ENCODE peak calls at places on chromosomes 13 and 19, in five cellular contexts. Q, Y, T, U and L are unnamed samples.

GRCh38 chr13:33490461-33491327 is 205.1 kb upstream of the STARD13 start:
- DNase-seq in Q (no peak), Y (no peak), T (no peak), U (no peak), L (peak)

GRCh38 chr13:75482070-75482819 is at the start of gene TBC1D4:
- DNase-seq in Q (peak), Y (peak), T (peak), U (peak), L (peak)

GRCh38 chr13:45331981-45332830 is 8.8 kb downstream of the TPT1 start:
- DNase-seq in Q (peak), Y (peak), T (no peak), U (peak), L (peak)

GRCh38 chr13:54241719-54242118 is 1213.1 kb downstream of the OLFM4 start:
- DNase-seq in Q (no peak), Y (no peak), T (no peak), U (no peak), L (no peak)

GRCh38 chr19:4409123-4409933 is 6.9 kb downstream of the CHAF1A start:
- DNase-seq in Q (no peak), Y (no peak), T (no peak), U (no peak), L (no peak)

GRCh38 chr19:49553451-49554271 is 25.9 kb downstream of the RCN3 start:
- DNase-seq in Q (no peak), Y (no peak), T (no peak), U (peak), L (peak)

GRCh38 chr13:24684600-24684998 is 4.4 kb downstream of the ATP12A start:
- DNase-seq in Q (no peak), Y (no peak), T (no peak), U (no peak), L (peak)

GRCh38 chr13:78020861-78021260 is 102.2 kb upstream of the EDNRB start:
- DNase-seq in Q (no peak), Y (no peak), T (no peak), U (no peak), L (no peak)

GRCh38 chr13:36736119-36736726 is 62.4 kb downstream of the SERTM1 start:
- DNase-seq in Q (no peak), Y (no peak), T (no peak), U (peak), L (peak)

GRCh38 chr19:45125975-45126493 is 33.1 kb downstream of the PPP1R37 start:
- DNase-seq in Q (peak), Y (peak), T (no peak), U (peak), L (peak)

GRCh38 chr19:4015705-4016402 is 8.3 kb downstream of the PIAS4 start:
- DNase-seq in Q (no peak), Y (no peak), T (no peak), U (no peak), L (no peak)

GRCh38 chr13:95193509-95194230 is 107.6 kb downstream of the ABCC4 start:
- DNase-seq in Q (no peak), Y (no peak), T (no peak), U (no peak), L (no peak)

GRCh38 chr19:37329686-37330085 is 41.2 kb upstream of the ZNF527 start:
- DNase-seq in Q (no peak), Y (no peak), T (no peak), U (no peak), L (peak)

GRCh38 chr19:45076029-45076850 is at the start of gene ZNF296:
- DNase-seq in Q (peak), Y (peak), T (no peak), U (peak), L (peak)

GRCh38 chr13:29472317-29472961 is 123.0 kb downstream of the SLC7A1 start:
- DNase-seq in Q (no peak), Y (peak), T (no peak), U (peak), L (peak)

GRCh38 chr13:109600078-109600477 is 186.3 kb downstream of the IRS2 start:
- DNase-seq in Q (no peak), Y (no peak), T (no peak), U (no peak), L (no peak)

GRCh38 chr19:49340069-49340864 is 5.1 kb downstream of the CD37 start:
- DNase-seq in Q (peak), Y (peak), T (peak), U (peak), L (peak)

GRCh38 chr13:35266412-35266811 is 210.1 kb downstream of the MAB21L1 start:
- DNase-seq in Q (no peak), Y (no peak), T (no peak), U (no peak), L (no peak)

GRCh38 chr13:24931450-24932217 is 164.3 kb upstream of the PABPC3 start:
- DNase-seq in Q (no peak), Y (no peak), T (no peak), U (no peak), L (no peak)

GRCh38 chr13:21674271-21675009 is 3.6 kb downstream of the FGF9 start:
- DNase-seq in Q (peak), Y (no peak), T (no peak), U (no peak), L (no peak)

GRCh38 chr19:3236272-3236671 is 11.8 kb downstream of the CELF5 start:
- DNase-seq in Q (no peak), Y (no peak), T (no peak), U (no peak), L (no peak)

GRCh38 chr19:35500611-35501010 is 10.3 kb upstream of the KRTDAP start:
- DNase-seq in Q (no peak), Y (no peak), T (no peak), U (no peak), L (no peak)

GRCh38 chr19:18771328-18772242 is 19.5 kb downstream of the COMP start:
- DNase-seq in Q (no peak), Y (no peak), T (no peak), U (no peak), L (no peak)

GRCh38 chr13:21175656-21176194 is 627 bp downstream of the SKA3 start:
- DNase-seq in Q (no peak), Y (no peak), T (no peak), U (peak), L (peak)

GRCh38 chr13:26051231-26052135 is at the start of gene SHISA2:
- DNase-seq in Q (peak), Y (no peak), T (no peak), U (peak), L (peak)

GRCh38 chr19:36819130-36819630 is 19.0 kb downstream of the ZNF790 start:
- DNase-seq in Q (no peak), Y (no peak), T (no peak), U (no peak), L (peak)

GRCh38 chr19:55567708-55568328 is 12.8 kb downstream of the ZNF579 start:
- DNase-seq in Q (no peak), Y (no peak), T (no peak), U (no peak), L (no peak)

GRCh38 chr13:25111557-25111956 is 15.6 kb downstream of the PABPC3 start:
- DNase-seq in Q (no peak), Y (no peak), T (no peak), U (no peak), L (peak)

GRCh38 chr19:3013261-3013725 is 15.8 kb downstream of the TLE2 start:
- DNase-seq in Q (no peak), Y (no peak), T (no peak), U (no peak), L (no peak)

GRCh38 chr13:42720858-42721219 is 60.5 kb upstream of the FAM216B start:
- DNase-seq in Q (no peak), Y (no peak), T (no peak), U (no peak), L (no peak)

GRCh38 chr13:94988654-94989053 is 276.3 kb upstream of the SOX21 start:
- DNase-seq in Q (no peak), Y (no peak), T (no peak), U (peak), L (no peak)

GRCh38 chr13:48156466-48156865 is 61.6 kb upstream of the MED4 start:
- DNase-seq in Q (no peak), Y (peak), T (no peak), U (no peak), L (no peak)

DNA sequence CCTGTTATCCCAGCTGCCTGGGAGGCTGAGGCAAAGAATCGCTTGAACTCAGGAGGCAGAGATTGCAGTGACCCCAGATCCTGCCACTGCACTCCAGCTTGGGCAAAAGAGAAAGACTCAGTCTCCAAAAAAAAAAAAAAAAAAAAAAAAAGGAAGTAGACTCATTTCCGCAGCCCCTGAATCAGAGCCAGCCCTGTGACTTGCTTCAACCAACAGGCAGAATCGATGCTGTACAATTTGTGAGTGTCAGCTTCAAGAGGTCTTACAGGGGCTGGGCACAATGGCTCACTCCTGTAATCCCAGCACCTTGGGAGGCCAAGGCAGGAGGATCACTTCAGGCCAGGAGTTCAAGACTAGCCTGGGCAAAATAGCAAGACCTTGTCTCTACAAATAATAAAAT is 12.8 kb downstream of the ANKRD27 start:
- DNase-seq in Q (no peak), Y (no peak), T (no peak), U (peak), L (peak)
- H3K4me3 ChIP-seq in Q (no peak), Y (no peak), T (no peak), U (no peak), L (no peak)

GRCh38 chr13:99768986-99769385 is 202.6 kb downstream of the ZIC5 start:
- DNase-seq in Q (no peak), Y (no peak), T (no peak), U (no peak), L (no peak)

GRCh38 chr13:99765869-99766268 is 205.7 kb downstream of the ZIC5 start:
- DNase-seq in Q (no peak), Y (no peak), T (no peak), U (no peak), L (no peak)

DNA sequence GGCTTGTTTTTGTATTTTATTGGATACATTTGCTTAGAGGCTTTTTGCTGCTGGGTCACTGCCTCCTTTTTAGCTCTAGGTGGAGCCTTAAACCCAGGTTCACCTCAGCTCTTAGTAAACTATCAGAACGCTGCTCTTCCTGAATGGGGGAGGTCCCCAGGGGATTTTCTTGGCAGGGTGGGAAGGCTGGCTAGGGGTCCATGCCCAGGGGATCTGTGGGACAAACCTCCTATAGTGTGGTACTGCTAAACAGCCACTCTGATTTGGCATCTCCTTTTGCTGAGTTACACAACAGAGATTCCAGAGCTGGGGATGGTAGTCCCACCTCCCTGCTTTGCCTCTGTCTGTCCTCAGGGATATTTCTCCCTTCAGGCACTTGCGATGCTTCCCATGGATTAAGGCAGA is 204.9 kb downstream of the ZIC5 start:
- DNase-seq in Q (no peak), Y (no peak), T (no peak), U (no peak), L (no peak)
- TF ChIP-seq CTCF in Q (no peak), Y (no peak), T (no peak), U (no peak), L (no peak)

GRCh38 chr13:111198979-111199378 is 83.9 kb downstream of the ARHGEF7 start:
- DNase-seq in Q (no peak), Y (no peak), T (no peak), U (no peak), L (no peak)
- H3K4me3 ChIP-seq in Q (no peak), Y (no peak), T (no peak), U (no peak), L (no peak)

GRCh38 chr13:50080856-50081105 is 65.5 kb downstream of the KCNRG start:
- DNase-seq in Q (no peak), Y (no peak), T (no peak), U (peak), L (peak)
- TF ChIP-seq CTCF in Q (no peak), Y (no peak), T (no peak), U (no peak), L (no peak)

GRCh38 chr19:41551711-41552110 is 24.3 kb upstream of the CEACAM21 start:
- DNase-seq in Q (no peak), Y (no peak), T (no peak), U (no peak), L (no peak)

GRCh38 chr19:41551212-41551610 is 24.8 kb upstream of the CEACAM21 start:
- DNase-seq in Q (no peak), Y (no peak), T (no peak), U (no peak), L (no peak)

GRCh38 chr19:41553804-41554203 is 22.2 kb upstream of the CEACAM21 start:
- DNase-seq in Q (no peak), Y (no peak), T (no peak), U (no peak), L (no peak)

GRCh38 chr19:41554902-41555301 is 21.1 kb upstream of the CEACAM21 start:
- DNase-seq in Q (no peak), Y (no peak), T (no peak), U (no peak), L (no peak)

GRCh38 chr19:41552558-41552957 is 23.4 kb upstream of the CEACAM21 start:
- DNase-seq in Q (no peak), Y (no peak), T (no peak), U (no peak), L (no peak)
- H3K4me3 ChIP-seq in Q (no peak), Y (no peak), T (peak), U (no peak), L (no peak)

GRCh38 chr19:33133438-33134031 is 1.6 kb downstream of the WDR88 start:
- DNase-seq in Q (no peak), Y (no peak), T (no peak), U (peak), L (peak)

GRCh38 chr19:33132021-33132420 is at the start of gene WDR88:
- DNase-seq in Q (no peak), Y (no peak), T (no peak), U (no peak), L (no peak)

GRCh38 chr19:33134571-33135041 is 2.7 kb downstream of the WDR88 start:
- DNase-seq in Q (no peak), Y (no peak), T (no peak), U (no peak), L (no peak)

GRCh38 chr19:33130433-33130832 is 1.5 kb upstream of the WDR88 start:
- DNase-seq in Q (no peak), Y (no peak), T (no peak), U (no peak), L (no peak)

GRCh38 chr19:33132425-33132824 is 511 bp downstream of the WDR88 start:
- DNase-seq in Q (no peak), Y (no peak), T (no peak), U (no peak), L (no peak)
- TF ChIP-seq CTCF in Q (no peak), Y (no peak), T (no peak), U (peak), L (peak)

DNA sequence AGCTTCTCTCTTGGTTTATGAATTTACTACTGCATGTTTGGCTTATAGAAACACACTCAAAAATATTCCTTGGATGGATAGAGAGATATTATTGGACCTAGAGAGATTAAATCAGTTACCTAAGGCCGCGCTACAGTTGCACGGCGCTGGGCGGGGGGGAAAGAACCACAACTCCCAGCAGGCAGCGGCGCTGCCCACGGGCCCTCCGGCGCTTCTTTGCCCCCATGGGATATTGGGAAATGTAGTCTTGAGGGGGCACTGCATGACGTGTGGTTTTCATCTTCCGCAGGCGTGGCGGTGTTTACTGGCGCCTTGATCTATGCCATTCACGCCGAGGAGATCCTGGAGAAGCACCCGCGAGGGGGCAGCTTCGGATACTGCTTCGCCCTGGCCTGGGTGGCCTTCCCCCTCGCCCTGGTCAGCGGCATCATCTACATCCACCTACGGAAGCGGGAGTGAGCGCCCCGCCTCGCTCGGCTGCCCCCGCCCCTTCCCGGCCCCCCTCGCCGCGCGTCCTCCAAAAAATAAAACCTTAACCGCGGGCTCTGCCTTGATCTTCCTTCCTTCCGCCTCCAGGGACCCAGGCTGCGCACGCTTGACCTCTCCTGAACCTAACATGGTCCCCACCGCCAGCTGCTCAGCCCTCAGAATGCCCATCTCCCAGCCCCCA is 4.8 kb downstream of the EMP3 start:
- DNase-seq in Q (peak), Y (peak), T (no peak), U (no peak), L (no peak)
- H3K4me3 ChIP-seq in Q (peak), Y (peak), T (peak), U (no peak), L (no peak)

GRCh38 chr13:30634838-30635237 is 17.1 kb downstream of the USPL1 start:
- DNase-seq in Q (no peak), Y (no peak), T (no peak), U (no peak), L (no peak)

GRCh38 chr13:30639671-30640070 is 22.0 kb downstream of the USPL1 start:
- DNase-seq in Q (no peak), Y (no peak), T (no peak), U (no peak), L (peak)

DNA sequence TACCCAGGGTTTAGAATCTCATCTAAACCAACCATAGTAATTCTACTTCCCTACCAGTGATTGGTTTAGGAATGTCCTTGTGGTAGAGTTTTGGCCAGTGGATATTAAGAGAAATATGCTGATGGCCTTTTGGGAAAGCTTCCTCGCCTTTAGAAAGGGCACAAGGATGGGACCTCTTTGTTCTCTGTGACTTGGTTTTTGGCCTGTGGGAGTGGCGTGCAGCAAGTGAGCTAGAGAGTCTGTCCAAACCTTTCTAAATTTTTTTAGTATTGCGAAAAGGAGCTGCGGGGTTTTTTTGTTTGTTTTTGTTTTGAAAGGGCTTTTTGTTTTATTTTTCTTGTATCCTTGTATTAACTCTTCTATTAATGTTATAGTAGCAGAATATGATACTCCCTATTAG is 20.6 kb downstream of the USPL1 start:
- DNase-seq in Q (no peak), Y (no peak), T (no peak), U (no peak), L (no peak)
- TF ChIP-seq CTCF in Q (no peak), Y (no peak), T (no peak), U (no peak), L (no peak)